ENCODE peak calls at places on chromosomes 12 and 14, in eight cellular contexts. S, C, M, U, V, Z, O and F are unnamed samples.

GRCh38 chr14:84064756-84065155 is 1465.2 kb upstream of the FLRT2 start:
- DNase-seq in Z (no peak), U (no peak), V (no peak), S (no peak), O (no peak), M (no peak), C (no peak), F (no peak)

GRCh38 chr12:121964813-121965643 is 46.6 kb downstream of the CFAP251 start:
- DNase-seq in C (no peak), M (peak), S (no peak), O (no peak), V (no peak), Z (no peak), U (no peak), F (no peak)

GRCh38 chr14:100861937-100862247 is 36.0 kb downstream of the MEG3 start:
- DNase-seq in Z (no peak), S (no peak), V (no peak), U (no peak), M (no peak), C (no peak), O (no peak), F (no peak)

GRCh38 chr12:19744760-19745218 is 305.5 kb downstream of the AEBP2 start:
- DNase-seq in Z (no peak), O (no peak), U (no peak), C (no peak), V (no peak), M (peak), S (no peak), F (no peak)

GRCh38 chr12:111074559-111074958 is 154.2 kb upstream of the MYL2 start:
- DNase-seq in O (no peak), S (no peak), M (no peak), Z (no peak), U (no peak), V (no peak), C (no peak), F (peak)

GRCh38 chr12:63154560-63154959 is 3.6 kb upstream of the AVPR1A start:
- DNase-seq in U (no peak), Z (no peak), O (no peak), V (no peak), S (no peak), M (no peak), C (no peak), F (no peak)

GRCh38 chr12:58247633-58248032 is 306.3 kb downstream of the ATP23 start:
- DNase-seq in S (no peak), Z (no peak), C (no peak), O (peak), M (no peak), V (no peak), U (no peak), F (no peak)

GRCh38 chr14:71430321-71431168 is 501.7 kb upstream of the RGS6 start:
- DNase-seq in M (no peak), O (no peak), C (no peak), S (no peak), Z (no peak), U (no peak), V (peak), F (no peak)

GRCh38 chr12:95259368-95259767 is 41.8 kb downstream of the VEZT start:
- DNase-seq in M (no peak), O (no peak), V (no peak), U (no peak), S (no peak), Z (no peak), C (no peak), F (no peak)

GRCh38 chr14:91380610-91381371 is 36.8 kb downstream of the CCDC88C start:
- DNase-seq in C (no peak), U (no peak), V (no peak), O (no peak), M (no peak), S (no peak), Z (no peak), F (no peak)

GRCh38 chr12:124747426-124748161 is 116.1 kb downstream of the SCARB1 start:
- DNase-seq in U (no peak), O (no peak), Z (no peak), V (peak), S (no peak), M (peak), C (no peak), F (no peak)

GRCh38 chr12:69389836-69390235 is 30.3 kb downstream of the YEATS4 start:
- DNase-seq in M (peak), C (no peak), S (no peak), Z (no peak), O (no peak), U (no peak), V (no peak), F (no peak)

GRCh38 chr14:79570648-79571047 is 640.7 kb downstream of the DIO2 start:
- DNase-seq in C (no peak), U (no peak), V (no peak), Z (no peak), S (no peak), O (no peak), M (no peak), F (no peak)

GRCh38 chr12:31326689-31327659 is 1.0 kb upstream of the SINHCAF start:
- DNase-seq in V (no peak), O (no peak), S (no peak), M (no peak), U (no peak), Z (no peak), C (no peak), F (no peak)

GRCh38 chr12:31324116-31324844 is 1.7 kb downstream of the SINHCAF start:
- DNase-seq in V (no peak), U (peak), C (peak), S (peak), M (peak), Z (peak), O (peak), F (peak)

GRCh38 chr12:31324845-31325523 is 966 bp downstream of the SINHCAF start:
- DNase-seq in Z (peak), M (peak), O (no peak), S (peak), C (peak), U (peak), V (no peak), F (peak)

GRCh38 chr12:31325524-31325875 is 450 bp downstream of the SINHCAF start:
- DNase-seq in Z (no peak), V (no peak), S (no peak), O (no peak), M (no peak), C (no peak), U (no peak), F (peak)

DNA sequence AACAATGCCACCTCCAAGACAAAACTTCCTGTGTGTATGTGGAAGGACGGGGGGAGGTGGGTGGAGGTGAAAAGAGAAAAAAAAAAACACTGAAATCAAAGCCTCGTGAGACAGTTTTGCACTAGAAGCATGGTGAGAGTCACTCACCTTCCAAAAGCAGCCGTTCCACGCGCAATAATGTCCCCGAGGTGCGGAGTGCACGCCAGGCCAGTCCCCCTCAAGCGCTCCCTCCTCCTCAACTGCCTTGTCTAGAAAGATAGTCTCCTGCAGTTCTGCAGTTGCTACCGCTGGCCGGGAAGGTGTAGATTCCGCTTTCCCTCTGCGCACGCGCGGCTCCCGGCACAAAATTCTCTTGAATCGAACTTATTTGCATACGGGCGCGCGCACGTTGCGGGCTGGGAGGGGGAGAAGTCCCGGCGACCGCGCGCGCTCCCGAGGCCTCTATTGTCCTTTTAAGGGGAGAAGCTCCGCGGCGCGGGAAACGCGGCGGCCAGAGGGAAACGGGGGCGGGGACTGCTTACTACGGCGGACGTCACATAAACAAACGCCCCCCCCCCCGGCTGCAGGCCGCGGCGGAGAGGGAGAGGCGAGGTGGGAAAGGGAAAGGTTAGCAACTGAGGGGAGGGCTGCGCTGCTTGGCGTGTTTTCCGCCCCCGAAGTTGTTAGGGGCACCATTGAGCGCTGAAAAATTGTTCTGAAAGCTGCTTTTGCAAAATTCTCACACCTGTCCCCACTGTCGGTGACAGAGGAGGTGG is at the start of gene SINHCAF:
- DNase-seq in U (peak), S (peak), C (peak), V (peak), M (peak), Z (peak), O (peak), F (peak)
- TF ChIP-seq POLR2A in U (peak), S (peak), C (peak), V (peak), M (peak), Z (peak), O (peak), F (peak)

GRCh38 chr14:52072266-52072780 is 3.5 kb upstream of the NID2 start:
- DNase-seq in S (no peak), M (no peak), V (no peak), C (no peak), Z (no peak), O (no peak), U (no peak), F (no peak)

GRCh38 chr14:52071675-52072074 is 2.8 kb upstream of the NID2 start:
- DNase-seq in V (no peak), S (no peak), U (no peak), Z (no peak), C (no peak), M (peak), O (no peak), F (no peak)

GRCh38 chr14:52067873-52068740 is 752 bp downstream of the NID2 start:
- DNase-seq in S (no peak), Z (peak), U (no peak), V (no peak), M (peak), O (no peak), C (peak), F (peak)

GRCh38 chr14:52068741-52069616 is at the start of gene NID2:
- DNase-seq in Z (peak), C (peak), M (peak), U (peak), V (no peak), S (peak), O (no peak), F (peak)

GRCh38 chr14:52069617-52070431 is 965 bp upstream of the NID2 start:
- DNase-seq in Z (peak), U (no peak), M (peak), S (no peak), O (no peak), V (no peak), C (peak), F (no peak)
- H3K4me3 ChIP-seq in Z (peak), U (peak), M (peak), S (peak), O (no peak), V (no peak), C (peak), F (peak)

DNA sequence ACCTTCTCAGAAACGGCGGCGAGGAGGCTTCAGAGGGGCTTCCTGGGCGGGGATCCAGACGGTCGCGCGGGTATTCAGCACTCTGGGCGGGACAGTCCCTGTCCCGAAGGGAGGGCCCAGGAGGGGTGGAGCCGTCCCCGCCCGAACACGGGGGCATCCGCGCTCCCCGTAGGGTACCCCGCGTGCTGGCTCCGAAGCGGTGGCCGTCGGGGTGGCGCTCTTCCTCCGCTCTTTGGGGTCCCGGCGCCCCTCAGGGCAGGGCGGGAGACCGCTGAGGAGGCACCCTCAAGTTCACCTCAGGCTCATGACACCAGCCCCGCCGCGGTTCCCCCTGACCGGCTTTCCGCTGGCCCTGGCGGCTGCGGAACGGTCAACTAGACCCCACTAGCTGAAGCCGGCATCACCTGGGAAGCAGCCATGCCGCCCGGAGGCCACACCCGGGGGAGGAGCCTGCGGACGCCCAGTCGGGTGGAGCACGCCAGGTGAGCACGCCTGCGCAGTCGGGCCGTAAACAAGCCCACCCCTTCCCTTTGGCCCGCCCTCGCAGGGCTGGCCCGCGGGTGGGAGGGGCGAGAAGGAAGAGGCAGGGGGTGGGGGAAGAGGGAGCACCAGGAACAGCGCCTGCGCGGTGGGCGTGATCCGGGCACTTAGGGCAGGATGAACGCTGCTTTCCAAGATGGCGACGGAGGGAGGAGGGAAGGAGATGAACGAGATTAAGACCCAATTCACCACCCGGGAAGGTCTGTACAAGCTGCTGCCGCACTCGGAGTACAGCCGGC is at the start of gene WDR20:
- DNase-seq in S (peak), V (peak), M (peak), U (peak), O (peak), C (peak), Z (peak), F (peak)
- TF ChIP-seq POLR2A in S (peak), V (peak), M (peak), U (peak), O (peak), C (peak), Z (peak), F (no peak)

DNA sequence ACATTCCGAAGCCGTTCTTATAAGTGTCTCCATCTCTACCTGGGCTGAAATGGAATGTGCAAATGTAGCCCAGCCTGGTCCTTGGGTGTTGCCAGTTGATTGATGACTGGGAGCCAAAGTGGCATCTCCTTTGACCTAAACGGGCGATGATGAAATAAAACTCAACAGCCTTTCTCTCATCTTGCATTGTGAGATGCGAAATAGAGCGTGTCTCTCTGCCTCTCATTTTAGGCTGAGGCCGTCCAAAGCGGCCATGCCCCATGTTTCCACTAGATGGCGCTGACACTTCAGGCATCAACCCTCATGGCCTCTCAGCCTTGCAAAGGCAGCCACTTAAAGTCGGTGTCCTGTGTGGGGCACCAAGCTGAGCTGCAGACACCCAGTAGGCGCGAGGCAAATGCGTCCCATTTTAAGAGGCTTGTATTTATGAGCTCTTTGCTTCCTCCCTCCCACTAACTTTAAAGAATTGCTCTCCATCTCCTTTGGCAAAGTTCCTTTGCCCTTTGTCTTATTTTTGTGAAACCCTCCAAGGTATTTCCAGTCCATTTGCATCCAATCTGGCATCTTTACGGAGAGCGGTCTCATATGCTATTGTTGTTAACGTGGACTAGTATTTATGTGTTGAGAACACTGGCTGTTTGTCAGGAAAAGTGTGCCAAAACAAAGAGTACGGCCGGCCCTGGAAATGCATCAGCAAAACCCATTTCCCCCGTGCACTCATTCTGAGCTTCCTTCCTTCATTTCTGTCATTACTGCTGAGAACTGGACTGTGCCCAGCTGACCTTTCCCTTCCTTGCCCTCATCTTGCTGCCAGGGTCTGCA is 25.0 kb downstream of the GPRC5A start:
- DNase-seq in M (peak), O (peak), Z (peak), S (peak), U (peak), C (peak), V (no peak), F (peak)
- H3K4me3 ChIP-seq in M (no peak), O (no peak), Z (no peak), S (no peak), U (no peak), C (no peak), V (no peak), F (no peak)

GRCh38 chr14:24234095-24235020 is 1.6 kb downstream of the GMPR2 start:
- DNase-seq in V (no peak), O (no peak), Z (no peak), S (no peak), U (no peak), C (no peak), M (no peak), F (no peak)

GRCh38 chr14:24231263-24232120 is 675 bp downstream of the NEDD8 start:
- DNase-seq in Z (no peak), S (no peak), M (no peak), U (no peak), C (no peak), O (no peak), V (no peak), F (no peak)

GRCh38 chr14:24233538-24233866 is 773 bp downstream of the GMPR2 start:
- DNase-seq in C (no peak), M (no peak), S (no peak), O (no peak), U (no peak), V (no peak), Z (no peak), F (no peak)

GRCh38 chr14:24232645-24233537 is at the start of gene GMPR2:
- DNase-seq in O (no peak), S (peak), V (no peak), Z (no peak), U (peak), M (no peak), C (no peak), F (peak)

DNA sequence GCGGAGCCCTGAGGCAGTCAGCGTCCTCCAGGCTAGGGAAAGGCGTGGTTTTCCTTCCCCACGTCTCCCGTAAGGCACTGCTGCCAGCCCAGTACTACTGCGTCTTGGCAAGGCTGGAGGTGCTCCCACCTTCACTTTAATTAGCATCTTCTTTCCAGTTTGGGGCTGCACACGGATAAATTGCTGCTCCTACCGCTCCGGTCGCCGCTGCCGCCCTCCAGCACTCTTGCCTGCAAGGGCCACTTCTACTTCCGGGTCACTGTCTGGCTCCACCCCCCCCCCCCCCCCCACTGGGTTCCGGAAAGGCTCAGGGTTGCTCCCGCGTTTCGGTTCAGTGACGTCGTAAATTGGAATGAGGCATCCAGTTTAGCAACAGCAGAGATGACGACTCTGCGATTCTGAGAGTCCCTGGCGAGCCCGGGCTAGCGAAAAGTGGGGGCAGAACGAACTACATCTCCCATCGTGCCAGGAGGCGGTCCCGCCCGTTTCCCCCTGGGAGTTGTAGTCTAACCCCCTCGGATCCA is at the start of gene NEDD8:
- DNase-seq in S (peak), M (peak), U (peak), V (peak), O (peak), C (peak), Z (peak), F (peak)
- TF ChIP-seq POLR2A in S (peak), M (peak), U (peak), V (peak), O (peak), C (peak), Z (peak), F (no peak)